ENCODE peak calls at places on chromosomes 6 and 20, in seven cellular contexts. W is heart left ventricle, N is HCT116, X is uterus, Q is stomach, C is IMR-90, P is right lobe of liver. O is an unnamed sample.

GRCh38 chr20:37984018-37984785 is 49.1 kb downstream of the TTI1 start:
- DNase-seq in W (peak; percentile 37), X (peak; percentile 19), N (no peak), C (no peak), P (peak; percentile 53), Q (peak; percentile 40), O (no peak)

GRCh38 chr6:50722829-50723562 is 9.7 kb downstream of the TFAP2D start:
- DNase-seq in X (no peak), N (no peak), P (no peak), C (no peak), W (no peak), Q (no peak), O (no peak)

GRCh38 chr20:44684047-44684965 is 30.9 kb upstream of the CCN5 start:
- DNase-seq in C (no peak), X (no peak), P (peak; percentile 70), Q (peak; percentile 47), W (no peak), N (no peak), O (no peak)

GRCh38 chr20:62822788-62823651 is 6.2 kb downstream of the COL9A3 start:
- DNase-seq in N (peak; percentile 85), W (no peak), P (peak; percentile 64), C (peak; percentile 11), X (no peak), Q (peak; percentile 74), O (no peak)

GRCh38 chr6:137489410-137490371 is 4.5 kb downstream of the OLIG3 start:
- DNase-seq in N (no peak), C (no peak), X (no peak), W (no peak), Q (no peak), P (no peak), O (no peak)

GRCh38 chr20:20395856-20396600 is 28.1 kb downstream of the INSM1 start:
- DNase-seq in W (no peak), N (no peak), P (no peak), C (no peak), X (no peak), Q (no peak), O (no peak)

GRCh38 chr6:2149370-2150006 is 95.9 kb downstream of the GMDS start:
- DNase-seq in Q (no peak), C (no peak), X (no peak), P (no peak), W (no peak), N (no peak), O (no peak)

GRCh38 chr6:43262000-43262779 is 18.9 kb downstream of the TTBK1 start:
- DNase-seq in W (no peak), X (no peak), C (no peak), Q (no peak), P (no peak), N (no peak), O (no peak)

GRCh38 chr6:138719011-138719635 is 54.4 kb upstream of the CCDC28A start:
- DNase-seq in C (peak; percentile 20), W (no peak), Q (no peak), P (no peak), N (no peak), X (no peak), O (no peak)

GRCh38 chr6:93344436-93344835 is 74.9 kb downstream of the EPHA7 start:
- DNase-seq in N (no peak), C (no peak), W (no peak), Q (no peak), X (no peak), P (no peak), O (no peak)

GRCh38 chr6:80728830-80729229 is 622.4 kb downstream of the BCKDHB start:
- DNase-seq in X (no peak), P (no peak), Q (no peak), N (no peak), W (no peak), C (no peak), O (no peak)

GRCh38 chr6:161866570-161866969 is 592.7 kb upstream of the AGPAT4 start:
- DNase-seq in N (no peak), Q (no peak), P (no peak), X (no peak), W (no peak), C (no peak), O (no peak)

GRCh38 chr6:63259153-63259552 is 47.9 kb downstream of the FKBP1C start:
- DNase-seq in Q (no peak), C (no peak), P (no peak), X (no peak), N (no peak), W (no peak), O (no peak)

GRCh38 chr20:21156266-21156665 is 30.4 kb downstream of the KIZ start:
- DNase-seq in P (no peak), W (no peak), C (peak; percentile 77), N (no peak), X (no peak), Q (no peak), O (no peak)

GRCh38 chr6:166842607-166843006 is 113.7 kb downstream of the RNASET2 start:
- DNase-seq in X (no peak), C (no peak), Q (no peak), N (no peak), W (no peak), P (no peak), O (no peak)

GRCh38 chr6:87869064-87869685 is 167.1 kb upstream of the AKIRIN2 start:
- DNase-seq in P (no peak), C (no peak), W (no peak), N (no peak), X (no peak), Q (no peak), O (no peak)

GRCh38 chr6:166361080-166361429 is 18.7 kb upstream of the SFT2D1 start:
- DNase-seq in P (peak; percentile 83), C (peak; percentile 24), Q (no peak), X (no peak), N (no peak), W (no peak), O (peak; percentile 57)

GRCh38 chr6:13006578-13007300 is 290.2 kb downstream of the PHACTR1 start:
- DNase-seq in Q (no peak), N (no peak), W (peak; percentile 33), C (no peak), X (no peak), P (no peak), O (no peak)

GRCh38 chr6:71402101-71402500 is 113.5 kb downstream of the OGFRL1 start:
- DNase-seq in X (no peak), P (no peak), C (no peak), N (no peak), W (no peak), Q (no peak), O (no peak)

GRCh38 chr6:129635396-129636164 is 74.4 kb downstream of the ARHGAP18 start:
- DNase-seq in P (no peak), Q (no peak), C (peak; percentile 81), W (no peak), X (no peak), N (no peak), O (no peak)

GRCh38 chr20:57080796-57081195 is 185.6 kb downstream of the BMP7 start:
- DNase-seq in X (no peak), W (no peak), N (no peak), Q (no peak), C (no peak), P (no peak), O (no peak)

DNA sequence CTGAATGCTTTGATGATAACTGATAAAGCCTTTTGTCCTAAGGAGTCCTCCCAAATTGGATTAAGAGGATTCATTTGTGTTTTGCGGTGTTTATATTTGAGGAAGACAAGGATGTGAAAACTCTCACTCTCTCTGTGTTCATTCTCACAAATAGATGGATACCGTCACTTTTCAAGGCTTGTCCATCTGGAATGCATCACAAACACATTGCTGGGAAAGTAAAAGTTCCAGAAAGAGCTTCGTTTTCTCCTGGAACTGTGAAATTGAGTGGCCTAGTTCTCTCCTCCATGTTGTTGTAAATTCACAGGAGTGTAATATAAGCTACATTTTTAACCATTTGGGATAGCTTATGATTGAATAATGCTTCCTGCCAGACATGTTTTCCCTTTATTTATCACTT is 581.6 kb upstream of the FLRT3 start:
- DNase-seq in P (no peak), N (no peak), Q (no peak), W (no peak), C (no peak), X (no peak), O (no peak)
- H3K36me3 ChIP-seq in P (no peaks in the 10 kb centered on the region), N (no peaks in the 10 kb centered on the region), Q (no peaks in the 10 kb centered on the region), W (no peaks in the 10 kb centered on the region), C (no peaks in the 10 kb centered on the region), X (no peaks in the 10 kb centered on the region), O (no peaks in the 10 kb centered on the region)

DNA sequence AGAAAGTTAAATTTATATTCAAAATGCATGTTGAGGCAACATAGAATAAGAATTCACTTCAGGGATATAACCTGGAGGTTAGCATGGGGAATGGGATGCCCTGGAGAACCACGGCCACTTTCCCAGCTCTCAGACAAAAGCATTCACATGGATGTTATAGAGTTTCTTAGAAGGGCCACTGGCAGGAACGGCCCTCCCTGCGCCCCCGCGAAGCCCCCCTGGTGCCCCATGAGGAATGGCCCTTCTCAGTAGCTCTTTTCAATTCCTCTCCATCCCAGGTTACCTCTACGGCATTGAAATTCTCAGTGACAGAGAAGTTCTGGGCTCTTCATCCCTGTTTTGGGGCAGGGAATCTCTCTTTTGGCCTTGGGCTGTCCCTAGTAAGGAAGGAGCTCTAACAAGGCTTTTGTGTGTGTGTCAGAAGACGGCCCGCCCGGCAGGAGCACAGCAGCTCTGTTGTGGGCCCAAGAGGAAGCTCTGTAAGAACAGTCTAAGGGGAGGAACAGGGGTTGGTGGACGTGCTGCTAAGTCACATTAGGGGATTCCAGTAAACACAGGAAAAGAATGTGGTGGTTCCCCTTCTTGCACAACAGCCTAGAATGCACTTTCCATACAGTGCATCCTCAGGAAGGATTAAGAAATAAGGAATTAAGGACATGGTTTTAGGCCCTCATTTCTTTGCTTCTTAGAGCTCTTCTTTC is 114.3 kb downstream of the RNF144B start:
- DNase-seq in Q (no peak), X (peak; percentile 19), N (no peak), P (peak; percentile 55), C (peak; percentile 91), W (peak; percentile 44), O (peak; percentile 41)
- TF ChIP-seq POLR2A in Q (no peak), X (no peak), N (no peak), P (no peak), C (no peak), W (no peak), O (no peak)

GRCh38 chr6:168213121-168213524 is 106.5 kb downstream of the DACT2 start:
- DNase-seq in Q (no peak), P (no peak), X (no peak), W (no peak), N (no peak), C (no peak), O (no peak)
- H3K9me3 ChIP-seq in Q (no peaks in the 10 kb centered on the region), P (no peaks in the 10 kb centered on the region), X (no peaks in the 10 kb centered on the region), W (no peaks in the 10 kb centered on the region), N (no peaks in the 10 kb centered on the region), C (peaks cover 35% of the 10 kb centered on the region), O (no peaks in the 10 kb centered on the region)

DNA sequence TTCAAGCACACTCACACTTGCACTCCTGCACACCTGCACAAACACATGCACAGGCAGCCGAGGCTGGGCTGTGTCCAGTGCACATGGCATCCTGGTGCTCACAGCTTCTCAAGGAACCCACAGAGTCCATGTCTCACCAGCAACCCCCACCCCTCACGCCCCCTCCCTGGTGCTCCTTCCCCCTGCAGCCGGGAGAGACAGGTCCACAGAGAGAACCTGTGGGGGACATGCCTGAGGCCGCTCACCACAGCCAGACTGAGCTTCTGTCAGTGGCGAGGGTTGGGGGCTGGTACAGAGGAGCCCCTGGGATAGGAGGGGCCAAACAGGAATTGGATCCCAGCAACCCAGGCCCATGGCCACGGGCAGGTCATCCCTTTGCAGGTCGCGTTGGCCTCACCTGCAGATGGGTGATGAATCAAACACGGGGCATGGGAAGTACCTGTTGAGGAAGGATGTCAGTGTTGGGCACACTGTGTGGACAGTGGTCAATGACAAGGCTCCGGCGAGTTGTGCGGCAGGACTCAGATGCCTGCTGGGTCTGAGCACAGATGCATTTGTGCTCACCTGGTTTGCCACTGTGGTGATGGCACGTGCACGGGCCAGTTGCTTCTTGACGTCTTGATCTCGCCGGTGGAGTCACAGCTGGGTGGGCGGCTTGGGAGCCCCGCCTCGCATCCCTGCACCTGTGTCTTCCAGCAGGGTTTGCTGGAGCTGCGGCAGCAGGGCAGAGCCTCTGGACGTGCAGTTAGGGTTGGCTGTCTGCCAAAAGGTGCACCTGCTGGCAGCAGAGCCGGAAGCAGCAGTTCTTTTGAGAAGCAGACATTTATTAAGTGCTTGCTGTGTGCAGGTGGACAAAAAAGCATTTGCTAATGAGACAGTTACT is 113.0 kb downstream of the ERMARD start:
- DNase-seq in Q (peak; percentile 70), X (no peak), C (no peak), N (no peak), W (peak; percentile 13), P (no peak), O (no peak)
- H3K36me3 ChIP-seq in Q (no peaks in the 10 kb centered on the region), X (no peaks in the 10 kb centered on the region), C (no peaks in the 10 kb centered on the region), N (no peaks in the 10 kb centered on the region), W (no peaks in the 10 kb centered on the region), P (no peaks in the 10 kb centered on the region), O (no peaks in the 10 kb centered on the region)

O was measured in tibial nerve.